ENCODE peak calls at places on chromosomes 12 and 14, in six cellular contexts. N, K, W, S, E and Q are unnamed samples.

GRCh38 chr12:95884998-95885397 is 26.2 kb downstream of the SNRPF start:
- DNase-seq in N (no peak), K (no peak), W (no peak), S (no peak), E (no peak), Q (no peak)

GRCh38 chr12:79267580-79267979 is 403.0 kb downstream of the SYT1 start:
- DNase-seq in N (no peak), K (no peak), W (no peak), S (no peak), E (no peak), Q (no peak)

GRCh38 chr14:44339256-44339655 is 167.8 kb downstream of the FSCB start:
- DNase-seq in N (no peak), K (no peak), W (peak), S (no peak), E (no peak), Q (no peak)

GRCh38 chr12:75724913-75725312 is 213.5 kb upstream of the KRR1 start:
- DNase-seq in N (peak), K (no peak), W (peak), S (peak), E (peak), Q (peak)

GRCh38 chr12:52539821-52540173 is 13.1 kb downstream of the KRT71 start:
- DNase-seq in N (no peak), K (no peak), W (no peak), S (no peak), E (no peak), Q (no peak)

GRCh38 chr14:61147369-61147897 is 133.7 kb downstream of the TMEM30B start:
- DNase-seq in N (no peak), K (no peak), W (peak), S (no peak), E (no peak), Q (no peak)

GRCh38 chr12:45774508-45775162 is 45.1 kb downstream of the ARID2 start:
- DNase-seq in N (no peak), K (no peak), W (no peak), S (no peak), E (no peak), Q (no peak)

GRCh38 chr12:6476496-6476895 is 6.0 kb upstream of the VAMP1 start:
- DNase-seq in N (no peak), K (no peak), W (peak), S (no peak), E (no peak), Q (no peak)

GRCh38 chr14:92600318-92601053 is 86.9 kb downstream of the RIN3 start:
- DNase-seq in N (no peak), K (no peak), W (peak), S (no peak), E (peak), Q (no peak)

GRCh38 chr14:76812422-76813383 is at the start of gene ANGEL1:
- DNase-seq in N (peak), K (peak), W (peak), S (peak), E (peak), Q (peak)

GRCh38 chr14:88937706-88938105 is 113.3 kb downstream of the TTC8 start:
- DNase-seq in N (no peak), K (no peak), W (peak), S (no peak), E (no peak), Q (no peak)

GRCh38 chr14:93207468-93208308 is 632 bp downstream of the UBR7 start:
- DNase-seq in N (no peak), K (no peak), W (peak), S (no peak), E (peak), Q (peak)

GRCh38 chr12:27549801-27550652 is 26.0 kb downstream of the PPFIBP1 start:
- DNase-seq in N (peak), K (peak), W (peak), S (peak), E (peak), Q (peak)

GRCh38 chr12:107512391-107512790 is 173.2 kb upstream of the PWP1 start:
- DNase-seq in N (no peak), K (no peak), W (peak), S (no peak), E (no peak), Q (no peak)

GRCh38 chr12:193282-193681 is 20.7 kb downstream of the SLC6A12 start:
- DNase-seq in N (no peak), K (no peak), W (no peak), S (no peak), E (no peak), Q (peak)

GRCh38 chr12:108146035-108146893 is 17.2 kb downstream of the WSCD2 start:
- DNase-seq in N (no peak), K (no peak), W (no peak), S (no peak), E (no peak), Q (no peak)

GRCh38 chr12:123337053-123337452 is 27.6 kb downstream of the SBNO1 start:
- DNase-seq in N (no peak), K (no peak), W (no peak), S (no peak), E (no peak), Q (no peak)

GRCh38 chr12:107650977-107651376 is 34.6 kb upstream of the PWP1 start:
- DNase-seq in N (no peak), K (no peak), W (no peak), S (no peak), E (no peak), Q (no peak)

GRCh38 chr12:122138181-122138580 is 35.8 kb downstream of the IL31 start:
- DNase-seq in N (no peak), K (no peak), W (no peak), S (no peak), E (no peak), Q (no peak)

GRCh38 chr12:25200703-25201102 is 5.7 kb downstream of the ETFRF1 start:
- DNase-seq in N (no peak), K (no peak), W (peak), S (no peak), E (no peak), Q (no peak)

GRCh38 chr12:3607039-3607719 is 116.2 kb downstream of the PRMT8 start:
- DNase-seq in N (no peak), K (no peak), W (no peak), S (no peak), E (no peak), Q (no peak)

GRCh38 chr12:91264178-91264577 is 81.6 kb upstream of the DCN start:
- DNase-seq in N (no peak), K (no peak), W (no peak), S (no peak), E (no peak), Q (no peak)

GRCh38 chr14:32087173-32087861 is 10.2 kb downstream of the ARHGAP5 start:
- DNase-seq in N (peak), K (no peak), W (peak), S (no peak), E (peak), Q (no peak)

GRCh38 chr12:84128117-84128991 is 784.2 kb downstream of the SLC6A15 start:
- DNase-seq in N (no peak), K (no peak), W (no peak), S (no peak), E (no peak), Q (no peak)

GRCh38 chr12:47785887-47786661 is 13.0 kb downstream of the SLC48A1 start:
- DNase-seq in N (no peak), K (no peak), W (no peak), S (no peak), E (no peak), Q (peak)

GRCh38 chr12:89345830-89346740 is 6.2 kb downstream of the DUSP6 start:
- DNase-seq in N (peak), K (peak), W (peak), S (peak), E (no peak), Q (peak)
- H3K27ac ChIP-seq in N (peak), K (peak), W (no peak), S (peak), E (no peak), Q (peak)

DNA sequence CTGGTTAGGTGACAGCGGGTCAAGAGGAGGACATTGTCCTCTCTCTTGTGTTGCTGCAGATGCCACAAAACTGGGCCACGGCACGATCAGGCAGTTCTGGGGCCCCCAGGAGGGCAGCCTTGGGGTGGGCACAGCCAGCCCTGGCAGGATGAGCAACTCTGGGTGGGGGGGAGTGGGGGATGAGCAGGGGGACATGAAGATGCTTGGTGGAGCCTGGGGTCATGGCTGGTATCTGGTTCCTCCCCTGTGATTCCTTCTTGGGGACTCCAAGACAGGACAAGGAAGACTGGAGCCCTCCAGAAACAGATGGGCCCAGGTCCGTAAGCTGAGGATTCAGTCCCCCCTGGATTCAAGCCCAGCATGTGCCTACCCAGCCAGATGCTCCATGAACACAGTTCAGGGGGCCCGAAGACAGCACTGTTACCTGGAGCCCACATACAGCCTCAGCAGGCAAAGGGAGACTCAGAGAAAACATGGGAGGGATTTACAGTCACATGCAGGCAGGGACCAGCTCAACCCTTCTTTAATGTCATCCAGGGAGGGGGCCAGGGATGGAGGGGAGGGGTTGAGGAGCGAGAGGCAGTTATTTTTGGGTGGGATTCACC is 10.4 kb downstream of the SERPINA1 start:
- DNase-seq in N (no peak), K (no peak), W (no peak), S (no peak), E (no peak), Q (no peak)
- TF ChIP-seq POLR2A in N (no peak), K (no peak), W (no peak), S (no peak), E (no peak), Q (no peak)

DNA sequence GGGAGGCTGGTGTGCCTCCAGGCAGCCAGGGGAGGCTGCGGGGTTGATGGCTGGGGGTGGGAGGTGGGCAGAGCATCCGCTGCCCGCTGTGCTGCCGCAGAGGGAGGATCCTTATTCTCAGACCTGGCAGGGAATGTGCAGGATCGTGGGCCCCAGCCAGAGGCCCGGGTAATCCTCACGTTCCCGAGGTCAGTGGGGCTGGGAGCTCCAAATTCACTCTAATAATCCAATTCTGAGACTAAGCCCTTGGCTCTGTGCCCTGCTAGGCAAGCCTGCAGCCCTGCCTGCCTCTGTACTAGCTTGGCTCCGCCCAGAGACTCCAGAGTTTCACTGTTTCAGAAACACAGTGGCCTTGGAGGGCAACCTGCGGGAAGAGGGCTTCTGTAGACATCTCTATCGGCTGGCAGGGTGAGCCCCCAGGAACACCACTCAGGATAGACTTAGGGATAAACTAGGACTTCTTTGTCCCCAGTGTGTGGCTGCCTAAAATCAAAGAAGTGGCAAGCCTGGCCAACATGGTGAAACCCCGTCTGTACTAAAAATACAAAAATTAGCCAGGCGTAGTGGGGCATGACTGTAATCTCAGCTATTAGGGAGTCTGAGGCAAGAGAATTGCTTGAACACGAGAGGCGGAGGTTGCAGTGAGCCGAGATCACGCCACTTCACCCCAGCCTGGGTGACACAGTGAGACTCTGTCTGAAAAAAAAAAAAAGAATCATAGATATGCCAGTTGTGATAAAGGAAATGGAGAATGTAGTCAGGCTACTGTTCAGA is 17.7 kb upstream of the MLEC start:
- DNase-seq in N (no peak), K (peak), W (no peak), S (no peak), E (no peak), Q (no peak)
- H3K27ac ChIP-seq in N (no peak), K (peak), W (no peak), S (peak), E (no peak), Q (peak)

DNA sequence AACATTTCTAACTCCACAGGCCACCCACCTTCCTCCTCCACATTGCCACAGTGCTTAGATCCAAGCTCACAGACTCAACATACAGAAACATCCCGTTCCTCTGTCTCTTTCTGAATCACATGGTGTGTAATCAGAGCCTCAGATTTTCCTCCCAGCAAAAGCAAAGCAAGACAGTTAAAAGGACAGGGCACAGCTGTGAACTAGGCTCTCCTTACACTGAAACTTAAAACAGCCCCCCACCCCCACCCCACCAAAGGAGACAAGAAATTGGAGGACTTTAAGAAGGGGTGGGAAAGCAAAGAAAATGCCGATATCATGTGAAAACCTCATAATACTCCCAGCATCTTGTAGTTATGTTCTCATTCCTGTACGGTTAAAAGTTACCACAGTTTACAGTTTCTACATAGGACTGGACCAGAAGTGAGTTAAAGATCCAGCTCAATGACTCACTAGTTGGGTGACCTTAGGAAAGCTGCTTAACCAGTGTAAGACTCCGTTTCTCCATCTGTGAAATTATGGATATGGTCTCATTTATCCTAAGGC is 4.8 kb downstream of the YBX3 start:
- DNase-seq in N (no peak), K (no peak), W (peak), S (no peak), E (no peak), Q (no peak)
- TF ChIP-seq POLR2A in N (no peak), K (no peak), W (peak), S (no peak), E (no peak), Q (no peak)